ENCODE peak calls at places on chromosomes 13 and 19, in ten cellular contexts. R is fibroblast of the aortic adventitia, G is progenitor cell of endocrine pancreas, V is astrocyte, O is body of pancreas, Q is gastrocnemius medialis, Z is heart left ventricle, E is RWPE1, H is Peyer's patch, X is fibroblast of lung. P is an unnamed sample.

GRCh38 chr13:72430923-72431322 is 296.5 kb downstream of the MZT1 start:
- DNase-seq in O (no peak), H (no peak), Z (no peak), X (no peak), G (no peak), R (no peak), E (no peak), V (no peak), Q (no peak), P (no peak)

GRCh38 chr19:47848871-47849473 is 10.1 kb upstream of the TPRX2 start:
- DNase-seq in X (no peak), Q (no peak), H (no peak), G (no peak), E (no peak), V (no peak), O (peak), Z (no peak), R (no peak), P (no peak)

GRCh38 chr19:50697414-50698124 is 22.0 kb downstream of the SHANK1 start:
- DNase-seq in H (no peak), X (no peak), Q (no peak), R (no peak), E (no peak), V (no peak), G (no peak), Z (no peak), O (no peak), P (no peak)

GRCh38 chr13:99281811-99282263 is 23.7 kb upstream of the GPR18 start:
- DNase-seq in G (no peak), E (no peak), Q (peak), H (no peak), O (peak), Z (peak), X (no peak), V (no peak), R (no peak), P (peak)

GRCh38 chr13:40974460-40975407 is 44.4 kb downstream of the ELF1 start:
- DNase-seq in V (peak), H (no peak), E (no peak), O (peak), Q (peak), X (peak), G (no peak), Z (no peak), R (peak), P (no peak)

GRCh38 chr19:54186351-54186750 is 3.0 kb downstream of the MBOAT7 start:
- DNase-seq in R (no peak), V (no peak), X (no peak), G (no peak), O (no peak), H (no peak), E (no peak), Z (no peak), Q (no peak), P (no peak)

GRCh38 chr19:32041681-32042292 is 303.6 kb upstream of the ZNF507 start:
- DNase-seq in R (peak), X (peak), E (peak), Z (peak), G (peak), V (no peak), H (peak), Q (no peak), O (peak), P (no peak)

GRCh38 chr13:88235441-88235840 is 564.3 kb downstream of the SLITRK5 start:
- DNase-seq in G (no peak), O (no peak), H (no peak), E (no peak), Q (no peak), X (no peak), Z (no peak), V (no peak), R (no peak), P (no peak)

GRCh38 chr19:30784850-30785459 is 412.8 kb downstream of the ZNF536 start:
- DNase-seq in V (no peak), G (no peak), X (no peak), O (peak), E (no peak), Q (peak), H (peak), Z (peak), R (peak), P (peak)

GRCh38 chr19:29680447-29680846 is 15.2 kb downstream of the PLEKHF1 start:
- DNase-seq in Z (no peak), X (no peak), V (no peak), G (no peak), H (peak), E (no peak), O (peak), R (no peak), Q (peak), P (peak)

GRCh38 chr19:2458054-2458453 is 1.3 kb upstream of the LMNB2 start:
- DNase-seq in O (no peak), R (no peak), V (no peak), E (no peak), G (no peak), Q (no peak), Z (no peak), X (no peak), H (no peak), P (no peak)

GRCh38 chr13:108215428-108215827 is at the start of gene LIG4:
- DNase-seq in H (peak), E (peak), R (peak), Q (peak), V (peak), G (peak), Z (peak), X (peak), O (peak), P (peak)

GRCh38 chr19:48341006-48341405 is 15.7 kb downstream of the EMP3 start:
- DNase-seq in R (no peak), O (no peak), Z (no peak), E (peak), H (no peak), Q (peak), G (no peak), V (peak), X (peak), P (no peak)

GRCh38 chr13:46476174-46476573 is 76.8 kb upstream of the LRCH1 start:
- DNase-seq in Q (no peak), E (no peak), H (no peak), V (no peak), X (no peak), G (no peak), R (peak), Z (no peak), O (no peak), P (no peak)

GRCh38 chr13:39603424-39603947 is 493 bp upstream of the LHFPL6 start:
- DNase-seq in H (no peak), E (no peak), O (peak), R (peak), X (peak), Q (peak), Z (peak), G (no peak), V (peak), P (no peak)

GRCh38 chr19:23528376-23528775 is 133.1 kb upstream of the ZNF91 start:
- DNase-seq in Q (no peak), H (no peak), V (no peak), X (no peak), Z (no peak), E (peak), O (no peak), R (no peak), G (no peak), P (no peak)

GRCh38 chr19:18710986-18711751 is 27.7 kb downstream of the CRTC1 start:
- DNase-seq in G (no peak), H (peak), X (peak), V (peak), O (no peak), Q (no peak), Z (peak), R (peak), E (no peak), P (no peak)

GRCh38 chr19:7265963-7266362 is 28.3 kb downstream of the INSR start:
- DNase-seq in E (no peak), O (peak), V (no peak), G (no peak), R (no peak), X (no peak), H (no peak), Z (no peak), Q (peak), P (no peak)

GRCh38 chr19:16584825-16585801 is 12.9 kb upstream of the SLC35E1 start:
- DNase-seq in O (no peak), X (no peak), E (no peak), Z (no peak), Q (no peak), H (no peak), R (no peak), V (no peak), G (no peak), P (no peak)

GRCh38 chr19:58388175-58388526 is 1.1 kb downstream of the RPS5 start:
- DNase-seq in E (no peak), X (no peak), Z (no peak), G (no peak), V (no peak), O (no peak), R (no peak), Q (no peak), H (no peak), P (no peak)

GRCh38 chr13:66751691-66752090 is 478.4 kb downstream of the PCDH9 start:
- DNase-seq in X (no peak), R (no peak), V (no peak), Q (no peak), H (no peak), G (no peak), O (no peak), Z (no peak), E (no peak), P (no peak)

GRCh38 chr13:50200562-50200961 is 185.3 kb downstream of the KCNRG start:
- DNase-seq in H (no peak), R (no peak), X (no peak), O (no peak), G (no peak), V (no peak), Z (no peak), Q (no peak), E (no peak), P (no peak)

GRCh38 chr13:111043575-111043982 is 71.5 kb upstream of the ARHGEF7 start:
- DNase-seq in H (no peak), V (peak), X (no peak), Q (peak), R (no peak), O (no peak), E (no peak), G (no peak), Z (peak), P (no peak)

GRCh38 chr19:10553943-10554381 is 10.3 kb downstream of the ATG4D start:
- DNase-seq in G (no peak), E (peak), O (peak), X (no peak), R (no peak), V (no peak), Z (no peak), Q (no peak), H (no peak), P (peak)

GRCh38 chr13:95154441-95154886 is 146.8 kb downstream of the ABCC4 start:
- DNase-seq in X (peak), V (peak), Z (no peak), Q (no peak), O (no peak), H (no peak), R (peak), G (no peak), E (peak), P (no peak)

GRCh38 chr19:48445256-48445605 is 552 bp upstream of the GRWD1 start:
- DNase-seq in E (peak), R (peak), G (no peak), Q (no peak), Z (no peak), X (peak), O (peak), V (peak), H (no peak), P (no peak)

GRCh38 chr13:48730971-48731658 is 77.4 kb downstream of the CYSLTR2 start:
- DNase-seq in G (no peak), E (peak), O (no peak), H (no peak), X (peak), V (peak), Z (no peak), Q (no peak), R (peak), P (no peak)

GRCh38 chr19:33545209-33545981 is 23.8 kb upstream of the PEPD start:
- DNase-seq in X (no peak), G (no peak), R (no peak), V (no peak), Q (no peak), H (no peak), O (no peak), Z (no peak), E (no peak), P (no peak)

GRCh38 chr19:11174336-11174735 is 18.8 kb upstream of the SPC24 start:
- DNase-seq in X (no peak), Q (no peak), H (no peak), R (no peak), Z (no peak), V (no peak), G (no peak), O (no peak), E (no peak), P (no peak)

GRCh38 chr13:30352121-30352520 is 44.8 kb upstream of the KATNAL1 start:
- DNase-seq in R (no peak), Q (no peak), G (no peak), E (no peak), X (no peak), Z (no peak), H (no peak), O (no peak), V (no peak), P (no peak)

GRCh38 chr13:40401911-40402776 is 264.3 kb downstream of the FOXO1 start:
- DNase-seq in Z (peak), O (peak), R (peak), H (peak), X (peak), G (no peak), E (peak), Q (peak), V (peak), P (peak)

DNA sequence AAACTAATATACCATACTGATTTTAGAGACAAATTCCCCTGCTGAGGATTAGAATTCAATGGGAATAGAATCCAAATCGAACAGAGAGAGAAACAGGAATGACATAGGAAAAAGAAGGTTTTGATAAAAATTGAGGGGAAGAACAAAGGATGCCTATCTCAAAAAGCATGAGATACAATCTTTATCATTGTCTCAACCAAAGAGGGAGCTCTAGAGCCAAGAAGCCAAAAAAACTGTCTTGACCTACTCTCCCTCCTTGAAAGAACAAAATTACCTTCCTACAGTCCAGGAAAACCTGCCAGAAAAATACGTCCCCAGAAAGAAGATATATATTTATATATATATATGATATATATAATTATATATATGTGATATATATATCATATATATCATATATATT is 39.2 kb upstream of the MIR17HG start:
- DNase-seq in E (no peak), Q (no peak), O (no peak), Z (no peak), R (no peak), V (no peak), X (no peak), G (no peak), H (no peak), P (no peak)
- TF ChIP-seq CTCF in E (no peak), Q (no peak), O (no peak), Z (no peak), R (no peak), V (no peak), X (no peak), G (no peak), H (no peak), P (no peak)

DNA sequence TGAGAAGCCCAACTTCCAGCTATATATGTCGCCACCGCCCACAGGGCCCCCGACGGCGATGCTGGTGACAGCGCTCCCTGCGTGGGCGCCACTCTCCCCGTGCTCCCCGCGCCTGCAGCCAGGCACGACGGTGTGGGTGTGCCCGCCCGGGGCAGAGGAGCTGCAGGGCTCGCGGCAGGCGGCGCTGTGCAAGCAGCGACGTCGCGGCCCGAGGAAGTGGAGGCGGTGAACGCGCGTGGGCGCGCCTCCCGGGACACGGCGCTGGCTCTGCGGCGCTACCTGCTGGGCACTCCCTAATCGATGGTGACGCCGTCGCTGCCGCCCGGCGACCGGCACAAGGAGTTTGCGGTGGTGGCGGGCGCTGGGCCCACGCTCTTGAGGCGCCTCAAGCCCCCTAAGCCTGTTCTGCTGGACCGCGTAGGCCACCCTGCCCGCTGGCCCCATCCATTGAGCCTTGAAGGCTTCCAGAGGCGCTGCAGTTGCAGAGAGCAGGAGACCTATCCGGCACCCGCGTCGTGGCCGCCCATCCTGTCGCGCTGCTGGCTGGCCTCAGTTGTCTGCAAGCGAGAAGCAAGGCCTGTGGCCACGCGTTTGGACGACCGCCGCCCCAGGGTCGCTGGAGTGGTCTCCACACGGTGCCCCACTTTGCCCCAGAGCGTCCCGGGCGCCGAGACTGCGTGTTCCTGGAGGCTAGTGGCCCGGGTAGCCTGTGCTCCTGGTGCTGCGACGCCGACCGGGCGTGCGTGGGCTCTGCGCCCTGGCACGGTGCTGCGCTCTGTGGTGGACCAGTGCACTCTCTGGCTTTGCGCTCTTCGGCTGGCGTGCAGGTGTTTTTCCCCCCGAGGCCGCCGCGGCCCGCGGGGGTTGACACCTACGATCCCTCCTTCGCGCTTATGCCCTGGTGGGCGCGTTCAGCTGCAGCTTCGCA is 23.1 kb downstream of the LRFN3 start:
- DNase-seq in O (peak), X (no peak), Z (peak), Q (no peak), V (no peak), G (no peak), E (no peak), R (no peak), H (no peak), P (peak)
- TF ChIP-seq CTCF in O (peak), X (peak), Z (peak), Q (no peak), V (no peak), G (peak), E (peak), R (no peak), H (peak), P (peak)

DNA sequence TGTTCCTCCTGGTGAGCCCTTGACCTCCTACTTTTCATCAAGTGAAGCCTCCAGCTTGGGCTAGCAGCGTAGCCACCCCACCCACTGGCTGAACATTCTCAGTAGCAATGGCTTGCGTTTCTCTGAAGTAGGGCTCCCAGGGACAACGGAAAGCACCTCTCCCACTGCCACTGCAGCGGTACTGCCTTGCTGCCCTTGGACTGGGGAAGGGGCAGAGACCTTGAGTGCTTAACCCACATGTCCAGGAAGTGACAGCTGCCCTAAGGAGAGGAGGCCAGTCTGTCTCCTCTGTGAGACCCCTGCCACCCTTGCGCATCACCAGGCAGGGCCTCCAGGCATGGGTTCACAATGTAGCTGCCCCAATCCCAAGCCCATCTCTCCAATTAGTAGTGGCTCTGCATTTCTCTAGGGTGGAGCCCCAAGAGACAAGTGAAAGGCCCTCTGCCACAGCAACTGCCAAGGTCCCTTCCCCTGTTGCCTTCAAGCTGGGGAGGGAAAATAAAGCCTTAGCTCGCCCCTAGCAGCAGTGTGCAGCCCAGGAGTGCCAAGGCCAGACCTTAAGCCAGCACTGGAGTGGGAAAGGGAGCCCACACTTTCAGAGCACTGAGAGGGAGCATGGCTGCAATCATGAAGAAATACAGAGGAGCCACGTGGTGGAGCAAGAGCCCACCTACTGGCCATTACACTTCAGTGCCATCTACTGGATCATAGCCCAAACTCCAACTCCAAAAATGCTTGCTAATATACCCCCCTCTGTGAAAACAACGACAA is 175.9 kb upstream of the TRPC4 start:
- DNase-seq in X (peak), G (no peak), O (no peak), Z (no peak), H (no peak), E (peak), V (peak), R (peak), Q (no peak), P (no peak)
- TF ChIP-seq CTCF in X (peak), G (peak), O (peak), Z (peak), H (no peak), E (no peak), V (peak), R (peak), Q (no peak), P (no peak)

GRCh38 chr13:97327521-97328221 is 105.5 kb downstream of the MBNL2 start:
- DNase-seq in O (no peak), X (peak), R (peak), V (peak), G (no peak), Q (no peak), Z (no peak), E (no peak), H (no peak), P (no peak)
- TF ChIP-seq CTCF in O (no peak), X (no peak), R (no peak), V (no peak), G (no peak), Q (no peak), Z (no peak), E (no peak), H (no peak), P (no peak)

GRCh38 chr13:29105779-29106178 is 285.6 kb downstream of the MTUS2 start:
- DNase-seq in X (no peak), H (no peak), E (no peak), G (no peak), V (no peak), O (no peak), Q (no peak), Z (no peak), R (no peak), P (no peak)
- TF ChIP-seq CTCF in X (no peak), H (no peak), E (peak), G (peak), V (no peak), O (no peak), Q (no peak), Z (no peak), R (no peak), P (no peak)

DNA sequence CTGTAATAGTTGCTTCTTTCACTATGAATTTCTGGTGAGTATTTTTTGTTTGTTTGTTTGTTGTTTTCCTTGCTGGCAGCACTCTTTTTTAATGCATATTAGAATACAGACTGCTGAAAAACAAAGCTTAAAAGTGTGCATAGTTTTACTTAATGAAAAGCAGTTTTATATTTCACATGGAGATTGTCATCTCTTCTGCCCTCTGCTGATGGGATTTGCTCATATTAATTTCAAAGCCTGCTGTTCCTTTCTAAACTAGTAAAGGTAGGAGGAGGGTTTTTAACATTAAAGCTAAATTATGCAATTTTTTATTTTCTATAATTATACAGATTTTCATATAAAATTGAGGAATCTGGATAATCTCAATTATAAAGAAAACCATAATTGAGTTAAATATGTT is 692.6 kb upstream of the SLITRK1 start:
- DNase-seq in Z (no peak), Q (no peak), H (no peak), R (peak), X (peak), E (peak), G (no peak), O (no peak), V (peak), P (no peak)
- TF ChIP-seq CTCF in Z (no peak), Q (no peak), H (no peak), R (peak), X (peak), E (peak), G (peak), O (peak), V (peak), P (no peak)